ENCODE peak calls at places on chromosome 6, in five cellular contexts. A, N, W, B and T are unnamed samples.

GRCh38 chr6:5058254-5058653 is 26.9 kb upstream of the PPP1R3G start:
- DNase-seq in W (no peak), A (no peak), B (no peak), N (no peak), T (no peak)

GRCh38 chr6:53960311-53960710 is 150.9 kb upstream of the MLIP start:
- DNase-seq in W (no peak), B (no peak), N (no peak), A (no peak), T (no peak)

GRCh38 chr6:119142051-119142450 is 63.6 kb upstream of the FAM184A start:
- DNase-seq in N (no peak), A (no peak), B (no peak), W (no peak), T (no peak)

GRCh38 chr6:89434954-89435353 is 2.0 kb downstream of the ANKRD6 start:
- DNase-seq in W (no peak), N (no peak), B (no peak), A (no peak), T (no peak)

GRCh38 chr6:131159578-131159977 is 24.3 kb downstream of the AKAP7 start:
- DNase-seq in W (no peak), A (no peak), B (no peak), N (no peak), T (no peak)

GRCh38 chr6:120198033-120198432 is 848.5 kb upstream of the MAN1A1 start:
- DNase-seq in A (no peak), B (no peak), N (no peak), W (no peak), T (no peak)

GRCh38 chr6:1099257-1099656 is 212.6 kb upstream of the FOXQ1 start:
- DNase-seq in B (no peak), W (no peak), N (no peak), A (no peak), T (no peak)

GRCh38 chr6:156934054-156934424 is 156.9 kb downstream of the ARID1B start:
- DNase-seq in A (no peak), N (no peak), B (no peak), W (no peak), T (no peak)

GRCh38 chr6:96162711-96163120 is 146.9 kb downstream of the FUT9 start:
- DNase-seq in A (peak), W (no peak), N (peak), B (no peak), T (no peak)

GRCh38 chr6:26273673-26274595 is 91.1 kb upstream of the BTN3A2 start:
- DNase-seq in B (no peak), W (no peak), N (no peak), A (no peak), T (peak)

GRCh38 chr6:50007821-50008220 is 14.0 kb downstream of the DEFB110 start:
- DNase-seq in N (no peak), W (no peak), A (no peak), B (no peak), T (no peak)

GRCh38 chr6:30614843-30615218 is 2.2 kb downstream of the PPP1R10 start:
- DNase-seq in A (peak), N (peak), B (peak), W (peak), T (peak)

GRCh38 chr6:34560366-34561226 is 4.5 kb upstream of the SPDEF start:
- DNase-seq in W (no peak), N (no peak), A (no peak), B (no peak), T (no peak)

GRCh38 chr6:151291145-151292055 is 51.6 kb downstream of the AKAP12 start:
- DNase-seq in W (no peak), B (no peak), N (peak), A (no peak), T (no peak)

GRCh38 chr6:44569931-44570385 is 182.5 kb downstream of the CDC5L start:
- DNase-seq in A (no peak), B (no peak), N (peak), W (no peak), T (no peak)

GRCh38 chr6:75449625-75450206 is 43.9 kb downstream of the FILIP1 start:
- DNase-seq in A (no peak), W (no peak), B (no peak), N (no peak), T (no peak)

GRCh38 chr6:107600936-107601335 is 111.0 kb downstream of the SOBP start:
- DNase-seq in B (no peak), N (no peak), W (no peak), A (no peak), T (no peak)

GRCh38 chr6:133889557-133890301 is 816 bp downstream of the TCF21 start:
- DNase-seq in W (no peak), B (no peak), N (no peak), A (peak), T (no peak)

GRCh38 chr6:136326038-136326561 is 36.5 kb upstream of the BCLAF1 start:
- DNase-seq in A (no peak), B (no peak), W (no peak), N (no peak), T (no peak)

GRCh38 chr6:55009114-55009513 is 162.5 kb downstream of the FAM83B start:
- DNase-seq in B (no peak), N (no peak), A (peak), W (no peak), T (no peak)

GRCh38 chr6:72461144-72461543 is 160.7 kb upstream of the KCNQ5 start:
- DNase-seq in N (no peak), W (no peak), A (no peak), B (no peak), T (no peak)

GRCh38 chr6:15121443-15121842 is 124.4 kb upstream of the JARID2 start:
- DNase-seq in B (no peak), N (no peak), W (no peak), A (no peak), T (no peak)

GRCh38 chr6:147530132-147531060 is 21.9 kb downstream of the SAMD5 start:
- DNase-seq in N (no peak), B (no peak), W (no peak), A (no peak), T (no peak)

GRCh38 chr6:53894086-53894485 is 99.3 kb downstream of the LRRC1 start:
- DNase-seq in B (no peak), N (no peak), W (peak), A (no peak), T (no peak)

GRCh38 chr6:10521104-10521808 is at the start of gene GCNT2:
- DNase-seq in W (no peak), A (peak), B (no peak), N (peak), T (no peak)

GRCh38 chr6:132298344-132298949 is 102.8 kb downstream of the MOXD1 start:
- DNase-seq in N (peak), B (no peak), W (no peak), A (no peak), T (peak)